ENCODE peak calls at places on chromosome 17, in ten cellular contexts. One of them, this sample, is unnamed.

GRCh38 chr17:6706499-6706898 is 6.7 kb downstream of the SLC13A5 start:
- DNase-seq in fibroblast of pulmonary artery: no peak
- DNase-seq in prostate gland: no peak
- DNase-seq in transverse colon: no peak
- DNase-seq in GM10248: no peak
- DNase-seq in CD8-positive, alpha-beta T cell: no peak
- DNase-seq in GM13977: no peak
- DNase-seq in H9: no peak
- DNase-seq in progenitor cell of endocrine pancreas: no peak
- DNase-seq in endothelial cell of umbilical vein: no peak
- DNase-seq in this sample: no peak

GRCh38 chr17:80475949-80476876 is at the start of gene NPTX1:
- DNase-seq in fibroblast of pulmonary artery: no peak
- DNase-seq in GM13977: peak; percentile 71
- DNase-seq in endothelial cell of umbilical vein: peak; percentile 16
- DNase-seq in prostate gland: no peak
- DNase-seq in CD8-positive, alpha-beta T cell: no peak
- DNase-seq in H9: no peak
- DNase-seq in GM10248: no peak
- DNase-seq in transverse colon: no peak
- DNase-seq in progenitor cell of endocrine pancreas: no peak
- DNase-seq in this sample: peak; percentile 54

GRCh38 chr17:45223541-45224528 is 2.1 kb downstream of the FMNL1 start:
- DNase-seq in progenitor cell of endocrine pancreas: no peak
- DNase-seq in fibroblast of pulmonary artery: no peak
- DNase-seq in transverse colon: no peak
- DNase-seq in CD8-positive, alpha-beta T cell: peak; percentile 67
- DNase-seq in GM10248: no peak
- DNase-seq in endothelial cell of umbilical vein: no peak
- DNase-seq in prostate gland: no peak
- DNase-seq in H9: no peak
- DNase-seq in GM13977: no peak
- DNase-seq in this sample: no peak

GRCh38 chr17:40564883-40565744 is at the start of gene CCR7:
- DNase-seq in progenitor cell of endocrine pancreas: no peak
- DNase-seq in GM13977: peak; percentile 48
- DNase-seq in fibroblast of pulmonary artery: no peak
- DNase-seq in transverse colon: peak; percentile 58
- DNase-seq in GM10248: peak; percentile 65
- DNase-seq in H9: peak; percentile 38
- DNase-seq in CD8-positive, alpha-beta T cell: peak; percentile 91
- DNase-seq in endothelial cell of umbilical vein: no peak
- DNase-seq in prostate gland: no peak
- DNase-seq in this sample: no peak

GRCh38 chr17:81251091-81251942 is 12.2 kb downstream of the NDUFAF8 start:
- DNase-seq in GM13977: no peak
- DNase-seq in progenitor cell of endocrine pancreas: no peak
- DNase-seq in endothelial cell of umbilical vein: no peak
- DNase-seq in fibroblast of pulmonary artery: no peak
- DNase-seq in transverse colon: peak; percentile 72
- DNase-seq in CD8-positive, alpha-beta T cell: no peak
- DNase-seq in prostate gland: no peak
- DNase-seq in H9: no peak
- DNase-seq in GM10248: no peak
- DNase-seq in this sample: no peak

GRCh38 chr17:7292194-7292593 is 2.2 kb downstream of the YBX2 start:
- DNase-seq in transverse colon: no peak
- DNase-seq in H9: no peak
- DNase-seq in progenitor cell of endocrine pancreas: no peak
- DNase-seq in GM13977: no peak
- DNase-seq in prostate gland: no peak
- DNase-seq in GM10248: no peak
- DNase-seq in CD8-positive, alpha-beta T cell: no peak
- DNase-seq in endothelial cell of umbilical vein: no peak
- DNase-seq in fibroblast of pulmonary artery: no peak
- DNase-seq in this sample: no peak

GRCh38 chr17:35795007-35795870 is at the start of gene MMP28:
- DNase-seq in H9: peak; percentile 63
- DNase-seq in CD8-positive, alpha-beta T cell: peak; percentile 46
- DNase-seq in transverse colon: peak; percentile 84
- DNase-seq in GM10248: peak; percentile 46
- DNase-seq in endothelial cell of umbilical vein: peak; percentile 34
- DNase-seq in fibroblast of pulmonary artery: no peak
- DNase-seq in GM13977: peak; percentile 62
- DNase-seq in progenitor cell of endocrine pancreas: peak; percentile 32
- DNase-seq in prostate gland: no peak
- DNase-seq in this sample: peak; percentile 73

GRCh38 chr17:1485311-1485747 is 7.2 kb downstream of the MYO1C start:
- DNase-seq in fibroblast of pulmonary artery: no peak
- DNase-seq in CD8-positive, alpha-beta T cell: no peak
- DNase-seq in transverse colon: peak; percentile 60
- DNase-seq in endothelial cell of umbilical vein: peak; percentile 26
- DNase-seq in GM10248: peak; percentile 64
- DNase-seq in H9: peak; percentile 88
- DNase-seq in prostate gland: no peak
- DNase-seq in GM13977: peak; percentile 80
- DNase-seq in progenitor cell of endocrine pancreas: no peak
- DNase-seq in this sample: peak; percentile 82

GRCh38 chr17:60577147-60577925 is 22.7 kb upstream of the PPM1D start:
- DNase-seq in GM10248: peak; percentile 29
- DNase-seq in CD8-positive, alpha-beta T cell: no peak
- DNase-seq in endothelial cell of umbilical vein: peak; percentile 67
- DNase-seq in prostate gland: peak; percentile 45
- DNase-seq in GM13977: peak; percentile 28
- DNase-seq in transverse colon: peak; percentile 25
- DNase-seq in fibroblast of pulmonary artery: peak; percentile 71
- DNase-seq in H9: peak; percentile 45
- DNase-seq in progenitor cell of endocrine pancreas: no peak
- DNase-seq in this sample: no peak

DNA sequence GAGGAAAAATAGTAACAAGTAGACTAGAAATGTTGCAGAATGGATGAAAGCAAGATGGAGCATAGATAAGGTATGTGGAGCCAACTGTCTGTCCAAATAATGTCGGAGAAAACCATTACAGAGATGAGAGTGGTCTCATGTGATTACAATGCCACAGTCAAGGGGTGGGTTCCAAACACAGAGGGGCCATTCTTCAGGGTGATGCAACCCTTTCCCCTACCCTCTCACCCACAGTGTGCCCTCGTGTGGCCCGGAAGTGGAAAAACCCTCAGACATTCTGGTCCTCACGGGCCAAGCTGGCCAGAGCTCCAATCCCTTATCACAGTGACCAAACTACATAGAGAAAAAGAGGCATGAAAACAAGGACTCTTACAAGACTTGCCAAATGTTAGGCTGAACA is 17.7 kb upstream of the HS3ST3A1 start:
- DNase-seq in CD8-positive, alpha-beta T cell: no peak
- DNase-seq in GM13977: no peak
- DNase-seq in H9: peak; percentile 43
- DNase-seq in endothelial cell of umbilical vein: no peak
- DNase-seq in transverse colon: no peak
- DNase-seq in prostate gland: no peak
- DNase-seq in progenitor cell of endocrine pancreas: no peak
- DNase-seq in GM10248: no peak
- DNase-seq in fibroblast of pulmonary artery: no peak
- DNase-seq in this sample: no peak
- TF ChIP-seq CTCF in CD8-positive, alpha-beta T cell: no peak
- TF ChIP-seq CTCF in GM13977: no peak
- TF ChIP-seq CTCF in H9: peak; percentile 48
- TF ChIP-seq CTCF in endothelial cell of umbilical vein: no peak
- TF ChIP-seq CTCF in transverse colon: no peak
- TF ChIP-seq CTCF in prostate gland: no peak
- TF ChIP-seq CTCF in progenitor cell of endocrine pancreas: no peak
- TF ChIP-seq CTCF in GM10248: no peak
- TF ChIP-seq CTCF in fibroblast of pulmonary artery: no peak
- TF ChIP-seq CTCF in this sample: no peak

GRCh38 chr17:44007346-44008204 is 3.2 kb downstream of the NAGS start:
- DNase-seq in fibroblast of pulmonary artery: no peak
- DNase-seq in endothelial cell of umbilical vein: no peak
- DNase-seq in GM10248: no peak
- DNase-seq in transverse colon: peak; percentile 37
- DNase-seq in prostate gland: no peak
- DNase-seq in H9: no peak
- DNase-seq in GM13977: no peak
- DNase-seq in CD8-positive, alpha-beta T cell: no peak
- DNase-seq in progenitor cell of endocrine pancreas: no peak
- DNase-seq in this sample: no peak

GRCh38 chr17:44005527-44005864 is 1.1 kb downstream of the NAGS start:
- DNase-seq in endothelial cell of umbilical vein: no peak
- DNase-seq in GM13977: no peak
- DNase-seq in fibroblast of pulmonary artery: no peak
- DNase-seq in H9: no peak
- DNase-seq in prostate gland: no peak
- DNase-seq in GM10248: no peak
- DNase-seq in transverse colon: no peak
- DNase-seq in progenitor cell of endocrine pancreas: no peak
- DNase-seq in CD8-positive, alpha-beta T cell: no peak
- DNase-seq in this sample: peak; percentile 30

GRCh38 chr17:44004761-44005526 is 522 bp downstream of the NAGS start:
- DNase-seq in transverse colon: peak; percentile 49
- DNase-seq in fibroblast of pulmonary artery: no peak
- DNase-seq in GM10248: no peak
- DNase-seq in progenitor cell of endocrine pancreas: no peak
- DNase-seq in endothelial cell of umbilical vein: no peak
- DNase-seq in prostate gland: no peak
- DNase-seq in H9: peak; percentile 73
- DNase-seq in GM13977: no peak
- DNase-seq in CD8-positive, alpha-beta T cell: peak; percentile 32
- DNase-seq in this sample: peak; percentile 42

GRCh38 chr17:44006581-44007345 is 2.3 kb downstream of the NAGS start:
- DNase-seq in transverse colon: peak; percentile 100
- DNase-seq in CD8-positive, alpha-beta T cell: peak; percentile 98
- DNase-seq in fibroblast of pulmonary artery: peak; percentile 97
- DNase-seq in GM13977: peak; percentile 98
- DNase-seq in progenitor cell of endocrine pancreas: peak; percentile 84
- DNase-seq in prostate gland: peak; percentile 99
- DNase-seq in endothelial cell of umbilical vein: peak; percentile 93
- DNase-seq in GM10248: peak; percentile 99
- DNase-seq in H9: peak; percentile 100
- DNase-seq in this sample: peak; percentile 99

DNA sequence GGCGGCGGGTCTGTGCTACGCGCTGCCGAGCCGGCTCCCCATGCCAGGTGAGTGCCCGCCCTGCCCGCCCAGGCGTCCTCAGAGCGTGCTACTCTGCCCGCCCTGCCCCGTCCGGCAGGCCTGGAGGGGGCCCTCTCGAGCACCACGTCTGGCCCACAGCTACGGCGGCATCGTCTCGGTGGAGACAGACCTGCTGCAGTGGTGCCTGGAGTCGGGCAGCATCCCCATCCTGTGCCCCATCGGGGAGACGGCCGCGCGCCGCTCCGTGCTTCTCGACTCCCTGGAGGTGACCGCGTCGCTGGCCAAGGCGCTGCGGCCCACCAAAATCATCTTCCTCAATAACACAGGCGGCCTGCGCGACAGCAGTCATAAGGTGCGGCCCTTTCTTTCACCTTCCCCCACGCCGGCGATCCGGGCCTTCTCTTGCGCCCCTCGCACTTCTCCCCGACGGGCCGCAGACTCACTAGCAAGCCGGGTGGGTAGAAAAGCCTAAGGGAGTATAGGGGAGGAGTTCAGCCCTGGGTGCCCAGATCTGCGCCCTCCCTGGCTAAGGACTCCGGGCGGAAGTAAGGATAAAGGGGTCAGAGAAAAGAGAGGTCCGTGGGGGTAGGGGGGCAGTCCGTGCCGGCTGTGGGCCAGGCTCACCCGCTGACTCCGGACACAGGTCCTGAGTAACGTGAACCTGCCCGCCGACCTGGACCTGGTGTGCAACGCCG is 1.6 kb downstream of the NAGS start:
- DNase-seq in endothelial cell of umbilical vein: peak; percentile 48
- DNase-seq in CD8-positive, alpha-beta T cell: peak; percentile 33
- DNase-seq in H9: peak; percentile 91
- DNase-seq in prostate gland: no peak
- DNase-seq in transverse colon: peak; percentile 72
- DNase-seq in GM10248: peak; percentile 57
- DNase-seq in fibroblast of pulmonary artery: no peak
- DNase-seq in GM13977: peak; percentile 60
- DNase-seq in progenitor cell of endocrine pancreas: no peak
- DNase-seq in this sample: peak; percentile 46
- TF ChIP-seq CTCF in endothelial cell of umbilical vein: no peak
- TF ChIP-seq CTCF in CD8-positive, alpha-beta T cell: no peak
- TF ChIP-seq CTCF in H9: peak; percentile 56
- TF ChIP-seq CTCF in prostate gland: no peak
- TF ChIP-seq CTCF in transverse colon: peak; percentile 39
- TF ChIP-seq CTCF in GM10248: no peak
- TF ChIP-seq CTCF in fibroblast of pulmonary artery: peak; percentile 9
- TF ChIP-seq CTCF in GM13977: peak; percentile 33
- TF ChIP-seq CTCF in progenitor cell of endocrine pancreas: peak; percentile 17
- TF ChIP-seq CTCF in this sample: peak; percentile 12

GRCh38 chr17:9645858-9646555 is 690 bp downstream of the USP43 start:
- DNase-seq in progenitor cell of endocrine pancreas: peak; percentile 60
- DNase-seq in fibroblast of pulmonary artery: no peak
- DNase-seq in GM13977: peak; percentile 62
- DNase-seq in transverse colon: peak; percentile 76
- DNase-seq in CD8-positive, alpha-beta T cell: peak; percentile 6
- DNase-seq in prostate gland: peak; percentile 63
- DNase-seq in endothelial cell of umbilical vein: no peak
- DNase-seq in H9: peak; percentile 77
- DNase-seq in GM10248: peak; percentile 48
- DNase-seq in this sample: peak; percentile 69
- TF ChIP-seq CTCF in progenitor cell of endocrine pancreas: no peak
- TF ChIP-seq CTCF in fibroblast of pulmonary artery: no peak
- TF ChIP-seq CTCF in GM13977: peak; percentile 6
- TF ChIP-seq CTCF in transverse colon: peak; percentile 22
- TF ChIP-seq CTCF in CD8-positive, alpha-beta T cell: no peak
- TF ChIP-seq CTCF in prostate gland: no peak
- TF ChIP-seq CTCF in endothelial cell of umbilical vein: no peak
- TF ChIP-seq CTCF in H9: peak; percentile 23
- TF ChIP-seq CTCF in GM10248: no peak
- TF ChIP-seq CTCF in this sample: no peak

DNA sequence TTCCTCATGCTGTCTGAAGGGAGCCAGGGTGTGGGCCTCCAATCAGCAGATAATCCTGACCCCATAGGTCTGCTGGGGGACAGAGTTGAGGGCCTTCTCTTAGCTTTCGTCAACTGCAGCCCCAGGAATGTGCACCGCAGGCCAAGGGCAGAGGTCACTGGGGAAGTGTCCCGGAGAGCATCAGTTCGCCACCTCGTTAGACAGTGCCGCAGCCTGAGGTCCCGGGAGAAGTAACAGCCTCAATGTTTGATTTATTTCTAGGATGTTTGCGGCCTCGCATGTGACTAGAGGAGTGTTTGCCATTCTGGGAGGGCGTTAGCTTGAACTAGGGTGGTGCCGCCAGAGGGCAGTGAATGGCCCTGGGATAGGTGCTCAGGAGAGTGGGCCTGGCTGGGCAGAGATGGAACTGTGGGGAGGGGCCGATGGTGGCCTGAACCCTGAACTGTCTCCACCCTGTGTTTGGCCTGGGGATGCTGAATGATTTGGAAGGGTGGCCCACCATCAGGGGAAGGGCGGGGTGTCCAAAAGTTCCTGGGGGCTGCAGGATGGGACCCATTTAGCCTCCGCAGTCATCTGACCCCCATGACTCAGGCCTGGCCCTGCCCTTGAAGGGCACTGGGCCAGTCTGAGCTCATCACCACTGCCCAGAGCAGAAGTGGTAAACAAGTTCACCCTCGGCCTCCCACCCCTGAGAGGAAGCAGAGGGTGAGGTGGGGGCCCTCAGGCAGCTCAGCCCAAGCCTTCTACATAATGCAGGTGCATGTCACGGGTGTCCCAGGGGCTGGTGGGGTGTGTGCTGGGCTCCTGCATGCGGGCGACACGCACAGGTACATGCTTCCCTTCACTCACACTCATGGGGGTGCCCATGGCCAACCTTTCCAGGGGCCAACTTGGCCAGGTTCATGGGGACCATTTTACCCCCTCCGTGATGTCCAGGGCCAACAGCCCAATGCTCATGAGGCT is 12.4 kb upstream of the TAC4 start:
- DNase-seq in H9: peak; percentile 78
- DNase-seq in fibroblast of pulmonary artery: no peak
- DNase-seq in GM10248: no peak
- DNase-seq in progenitor cell of endocrine pancreas: no peak
- DNase-seq in CD8-positive, alpha-beta T cell: no peak
- DNase-seq in prostate gland: no peak
- DNase-seq in transverse colon: peak; percentile 14
- DNase-seq in endothelial cell of umbilical vein: no peak
- DNase-seq in GM13977: no peak
- DNase-seq in this sample: peak; percentile 34
- TF ChIP-seq CTCF in H9: peak; percentile 52
- TF ChIP-seq CTCF in fibroblast of pulmonary artery: no peak
- TF ChIP-seq CTCF in GM10248: no peak
- TF ChIP-seq CTCF in progenitor cell of endocrine pancreas: peak; percentile 31
- TF ChIP-seq CTCF in CD8-positive, alpha-beta T cell: no peak
- TF ChIP-seq CTCF in prostate gland: no peak
- TF ChIP-seq CTCF in transverse colon: no peak
- TF ChIP-seq CTCF in endothelial cell of umbilical vein: no peak
- TF ChIP-seq CTCF in GM13977: no peak
- TF ChIP-seq CTCF in this sample: no peak

This sample was measured in nephron progenitor cell.